ENCODE peak calls at places on chromosomes 5 and 9, in four cellular contexts. One of them, this sample, is unnamed.

GRCh38 chr5:13218518-13218917 is 726.0 kb downstream of the DNAH5 start:
- DNase-seq in PC-3: peak
- DNase-seq in GM23338: peak
- DNase-seq in fibroblast of lung: no peak
- DNase-seq in this sample: no peak

GRCh38 chr5:10489810-10490426 is 48.2 kb downstream of the ROPN1L start:
- DNase-seq in fibroblast of lung: no peak
- DNase-seq in GM23338: no peak
- DNase-seq in PC-3: peak
- DNase-seq in this sample: no peak

GRCh38 chr5:167900521-167900920 is 390.9 kb upstream of the WWC1 start:
- DNase-seq in fibroblast of lung: no peak
- DNase-seq in GM23338: no peak
- DNase-seq in PC-3: no peak
- DNase-seq in this sample: no peak

GRCh38 chr9:7613931-7614330 is 185.6 kb downstream of the DMAC1 start:
- DNase-seq in fibroblast of lung: no peak
- DNase-seq in GM23338: no peak
- DNase-seq in PC-3: no peak
- DNase-seq in this sample: no peak

GRCh38 chr9:98226968-98227367 is 28.5 kb downstream of the TBC1D2 start:
- DNase-seq in fibroblast of lung: no peak
- DNase-seq in GM23338: no peak
- DNase-seq in PC-3: no peak
- DNase-seq in this sample: no peak

GRCh38 chr9:87787735-87788134 is 61.8 kb downstream of the CTSL start:
- DNase-seq in GM23338: no peak
- DNase-seq in fibroblast of lung: no peak
- DNase-seq in PC-3: peak
- DNase-seq in this sample: peak

GRCh38 chr5:155735388-155735787 is 591.6 kb upstream of the SGCD start:
- DNase-seq in PC-3: no peak
- DNase-seq in fibroblast of lung: peak
- DNase-seq in GM23338: no peak
- DNase-seq in this sample: no peak

GRCh38 chr5:131275996-131276535 is 12.2 kb downstream of the CDC42SE2 start:
- DNase-seq in PC-3: no peak
- DNase-seq in fibroblast of lung: no peak
- DNase-seq in GM23338: no peak
- DNase-seq in this sample: no peak

GRCh38 chr5:139964266-139964993 is 78.7 kb downstream of the NRG2 start:
- DNase-seq in GM23338: no peak
- DNase-seq in fibroblast of lung: no peak
- DNase-seq in PC-3: no peak
- DNase-seq in this sample: no peak

GRCh38 chr9:6870149-6870548 is 112.4 kb downstream of the KDM4C start:
- DNase-seq in GM23338: no peak
- DNase-seq in PC-3: no peak
- DNase-seq in fibroblast of lung: no peak
- DNase-seq in this sample: no peak

GRCh38 chr9:129352157-129352870 is 174.3 kb upstream of the IER5L start:
- DNase-seq in GM23338: peak
- DNase-seq in fibroblast of lung: no peak
- DNase-seq in PC-3: no peak
- DNase-seq in this sample: peak

GRCh38 chr9:35743880-35744518 is 5.0 kb downstream of the GBA2 start:
- DNase-seq in GM23338: no peak
- DNase-seq in fibroblast of lung: no peak
- DNase-seq in PC-3: no peak
- DNase-seq in this sample: no peak

GRCh38 chr5:150618588-150619281 is 21.7 kb upstream of the SYNPO start:
- DNase-seq in fibroblast of lung: peak
- DNase-seq in PC-3: no peak
- DNase-seq in GM23338: no peak
- DNase-seq in this sample: peak

GRCh38 chr9:33623658-33624586 is 99.9 kb downstream of the ANKRD18B start:
- DNase-seq in GM23338: peak
- DNase-seq in PC-3: peak
- DNase-seq in fibroblast of lung: peak
- DNase-seq in this sample: peak

GRCh38 chr5:55932700-55933099 is 62.1 kb downstream of the IL6ST start:
- DNase-seq in fibroblast of lung: no peak
- DNase-seq in PC-3: no peak
- DNase-seq in GM23338: no peak
- DNase-seq in this sample: no peak

GRCh38 chr9:72703574-72703973 is 182.2 kb downstream of the TMC1 start:
- DNase-seq in PC-3: no peak
- DNase-seq in fibroblast of lung: peak
- DNase-seq in GM23338: no peak
- DNase-seq in this sample: no peak

GRCh38 chr9:35914307-35914807 is 5.1 kb downstream of the SPAAR start:
- DNase-seq in PC-3: no peak
- DNase-seq in GM23338: peak
- DNase-seq in fibroblast of lung: peak
- DNase-seq in this sample: peak

GRCh38 chr5:133882801-133883200 is 85.6 kb downstream of the C5orf15 start:
- DNase-seq in fibroblast of lung: no peak
- DNase-seq in PC-3: no peak
- DNase-seq in GM23338: no peak
- DNase-seq in this sample: peak

GRCh38 chr9:130837002-130837511 is 2.0 kb downstream of the ABL1 start:
- DNase-seq in fibroblast of lung: peak
- DNase-seq in GM23338: no peak
- DNase-seq in PC-3: no peak
- DNase-seq in this sample: no peak

GRCh38 chr9:114184866-114185265 is 29.5 kb downstream of the COL27A1 start:
- DNase-seq in PC-3: no peak
- DNase-seq in fibroblast of lung: no peak
- DNase-seq in GM23338: no peak
- DNase-seq in this sample: no peak

GRCh38 chr5:150044334-150044681 is 42.0 kb downstream of the CSF1R start:
- DNase-seq in fibroblast of lung: peak
- DNase-seq in GM23338: no peak
- DNase-seq in PC-3: peak
- DNase-seq in this sample: peak

GRCh38 chr9:37425298-37425752 is 2.8 kb downstream of the GRHPR start:
- DNase-seq in fibroblast of lung: peak
- DNase-seq in PC-3: no peak
- DNase-seq in GM23338: no peak
- DNase-seq in this sample: peak

GRCh38 chr9:135615666-135616620 is 23.4 kb downstream of the GLT6D1 start:
- DNase-seq in PC-3: no peak
- DNase-seq in fibroblast of lung: no peak
- DNase-seq in GM23338: no peak
- DNase-seq in this sample: no peak

GRCh38 chr9:78857371-78858225 is 560.7 kb downstream of the PSAT1 start:
- DNase-seq in GM23338: no peak
- DNase-seq in PC-3: no peak
- DNase-seq in fibroblast of lung: peak
- DNase-seq in this sample: no peak

GRCh38 chr9:115341401-115341800 is 223.4 kb upstream of the TNC start:
- DNase-seq in fibroblast of lung: no peak
- DNase-seq in PC-3: no peak
- DNase-seq in GM23338: no peak
- DNase-seq in this sample: no peak

GRCh38 chr9:108953983-108954574 is 19.9 kb downstream of the ABITRAM start:
- DNase-seq in PC-3: peak
- DNase-seq in GM23338: peak
- DNase-seq in fibroblast of lung: peak
- DNase-seq in this sample: peak

GRCh38 chr5:120817044-120817985 is 353.2 kb downstream of the PRR16 start:
- DNase-seq in PC-3: peak
- DNase-seq in fibroblast of lung: peak
- DNase-seq in GM23338: peak
- DNase-seq in this sample: peak

GRCh38 chr5:73963021-73963420 is 337.0 kb downstream of the ARHGEF28 start:
- DNase-seq in GM23338: no peak
- DNase-seq in PC-3: peak
- DNase-seq in fibroblast of lung: peak
- DNase-seq in this sample: no peak

GRCh38 chr5:126395627-126396026 is 27.6 kb upstream of the GRAMD2B start:
- DNase-seq in fibroblast of lung: no peak
- DNase-seq in PC-3: no peak
- DNase-seq in GM23338: no peak
- DNase-seq in this sample: no peak

GRCh38 chr9:97555164-97555563 is 53.7 kb downstream of the TMOD1 start:
- DNase-seq in PC-3: no peak
- DNase-seq in fibroblast of lung: peak
- DNase-seq in GM23338: no peak
- DNase-seq in this sample: peak

GRCh38 chr9:124296094-124296493 is 38.3 kb downstream of the NEK6 start:
- DNase-seq in GM23338: no peak
- DNase-seq in PC-3: no peak
- DNase-seq in fibroblast of lung: no peak
- DNase-seq in this sample: no peak

GRCh38 chr9:82911997-82912396 is 150.9 kb downstream of the RASEF start:
- DNase-seq in PC-3: no peak
- DNase-seq in fibroblast of lung: no peak
- DNase-seq in GM23338: no peak
- DNase-seq in this sample: no peak

GRCh38 chr9:114611516-114612271 is 603 bp downstream of the TMEM268 start:
- DNase-seq in GM23338: peak
- DNase-seq in PC-3: peak
- DNase-seq in fibroblast of lung: peak
- DNase-seq in this sample: peak

GRCh38 chr5:78757269-78758053 is 108.9 kb upstream of the LHFPL2 start:
- DNase-seq in fibroblast of lung: peak
- DNase-seq in GM23338: no peak
- DNase-seq in PC-3: peak
- DNase-seq in this sample: peak

GRCh38 chr5:129474544-129474943 is 14.4 kb downstream of the ADAMTS19 start:
- DNase-seq in PC-3: no peak
- DNase-seq in GM23338: no peak
- DNase-seq in fibroblast of lung: peak
- DNase-seq in this sample: no peak

GRCh38 chr5:178205749-178206047 is 1.4 kb downstream of the HNRNPAB start:
- DNase-seq in fibroblast of lung: no peak
- DNase-seq in GM23338: no peak
- DNase-seq in PC-3: no peak
- DNase-seq in this sample: no peak

GRCh38 chr9:83957029-83957513 is 22.9 kb downstream of the HNRNPK start:
- DNase-seq in GM23338: peak
- DNase-seq in fibroblast of lung: no peak
- DNase-seq in PC-3: no peak
- DNase-seq in this sample: no peak

GRCh38 chr5:152331006-152331405 is 74.1 kb downstream of the NMUR2 start:
- DNase-seq in PC-3: peak
- DNase-seq in fibroblast of lung: no peak
- DNase-seq in GM23338: no peak
- DNase-seq in this sample: no peak

GRCh38 chr5:72109625-72110024 is 2.4 kb downstream of the MAP1B start:
- DNase-seq in fibroblast of lung: peak
- DNase-seq in GM23338: peak
- DNase-seq in PC-3: no peak
- DNase-seq in this sample: no peak
- H3K4me3 ChIP-seq in fibroblast of lung: peak
- H3K4me3 ChIP-seq in GM23338: peak
- H3K4me3 ChIP-seq in PC-3: peak
- H3K4me3 ChIP-seq in this sample: peak

DNA sequence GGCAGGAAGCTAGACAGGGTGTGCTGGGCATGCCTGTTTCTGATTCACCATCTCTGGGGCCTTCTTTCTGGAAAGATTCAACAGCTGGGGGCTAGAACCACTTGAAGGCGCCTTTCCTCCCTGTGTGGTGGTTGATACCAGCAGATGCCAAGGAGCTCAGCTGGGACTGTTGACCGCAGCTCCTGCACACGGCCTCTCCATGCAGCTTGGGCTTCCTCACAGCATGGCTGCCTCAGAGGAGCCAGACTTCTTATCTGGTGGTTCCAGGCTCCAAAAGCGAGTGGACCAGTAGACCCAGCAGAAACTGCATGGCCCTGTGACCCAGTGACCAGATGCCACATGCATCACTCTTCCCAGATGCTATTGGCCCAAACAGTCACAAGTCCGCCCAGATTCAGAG is 74.7 kb upstream of the COL5A1 start:
- DNase-seq in GM23338: no peak
- DNase-seq in fibroblast of lung: no peak
- DNase-seq in PC-3: no peak
- DNase-seq in this sample: no peak
- TF ChIP-seq EZH2 in GM23338: no peak
- TF ChIP-seq EZH2 in fibroblast of lung: no peak
- TF ChIP-seq EZH2 in PC-3: no peak
- TF ChIP-seq EZH2 in this sample: no peak

DNA sequence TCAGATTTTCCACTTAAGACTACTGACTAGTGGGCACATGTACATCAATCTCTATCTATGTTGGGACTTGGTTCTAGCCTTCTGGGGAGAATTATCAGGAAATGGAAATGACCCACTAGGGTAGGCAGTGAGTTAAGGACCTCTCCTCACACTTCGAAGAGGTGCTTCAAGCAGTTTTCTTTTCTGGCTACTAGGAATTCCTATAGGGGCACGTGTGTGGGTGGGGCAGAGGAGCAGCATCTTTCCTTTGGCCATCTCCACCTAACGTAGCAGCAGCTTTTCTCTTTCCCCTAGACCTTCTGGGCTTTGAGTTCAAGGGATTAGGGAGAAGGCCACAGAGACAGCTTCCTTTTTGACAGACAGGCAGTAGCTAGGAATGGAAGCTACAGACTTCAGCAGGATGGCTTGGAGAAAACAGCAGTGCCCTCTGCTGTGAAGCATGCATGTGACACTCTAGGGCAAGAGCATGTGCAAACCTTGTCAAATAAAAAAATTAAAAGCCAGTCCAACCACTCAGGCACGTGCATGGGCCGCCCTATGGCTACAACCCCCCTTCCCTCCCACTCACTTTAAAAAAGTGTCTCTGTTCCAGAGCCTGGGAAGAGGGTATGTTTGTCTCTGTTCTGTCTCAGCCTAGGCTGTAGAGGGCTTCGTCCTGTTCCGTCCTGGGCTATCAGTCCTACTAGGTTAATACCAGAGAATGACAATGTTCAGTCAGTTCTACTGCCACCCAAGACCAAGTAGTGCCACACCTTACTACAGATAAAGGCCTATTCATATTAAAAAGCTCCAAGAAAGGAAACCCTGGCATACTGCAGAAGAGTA is 8.7 kb upstream of the GFRA3 start:
- DNase-seq in fibroblast of lung: peak
- DNase-seq in GM23338: peak
- DNase-seq in PC-3: peak
- DNase-seq in this sample: peak
- H3K4me3 ChIP-seq in fibroblast of lung: no peak
- H3K4me3 ChIP-seq in GM23338: no peak
- H3K4me3 ChIP-seq in PC-3: no peak
- H3K4me3 ChIP-seq in this sample: no peak

DNA sequence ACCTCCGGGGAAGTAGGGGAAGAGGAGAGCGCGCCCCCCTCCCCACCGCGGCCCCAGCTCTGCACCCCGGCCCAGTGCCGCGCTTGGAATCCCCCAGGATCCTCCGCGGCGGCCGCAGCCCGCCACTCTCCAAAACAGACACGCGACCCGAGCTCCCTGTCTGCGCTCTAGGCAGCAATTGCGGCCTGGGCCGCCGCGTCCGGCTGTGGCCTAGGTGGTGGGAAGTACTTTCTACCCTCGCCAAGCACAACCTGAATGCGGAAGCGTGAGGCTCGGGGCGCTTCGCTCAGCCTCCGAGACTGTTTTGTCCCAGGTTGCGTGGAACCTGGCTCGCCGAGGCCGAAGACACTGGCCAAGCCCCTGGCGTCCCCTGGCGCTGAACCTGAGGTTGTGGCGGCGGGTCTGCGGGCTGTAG is 3.3 kb upstream of the FOXB2 start:
- DNase-seq in GM23338: peak
- DNase-seq in fibroblast of lung: no peak
- DNase-seq in PC-3: no peak
- DNase-seq in this sample: no peak
- TF ChIP-seq EZH2 in GM23338: no peak
- TF ChIP-seq EZH2 in fibroblast of lung: peak
- TF ChIP-seq EZH2 in PC-3: no peak
- TF ChIP-seq EZH2 in this sample: peak

This sample was measured in A673.